ENCODE peak calls at places on chromosome 13, in eight cellular contexts. W is SJSA1, X is epithelial cell of esophagus, Y is kidney epithelial cell, J is NCI-H345, K is T-helper 1 cell, M is upper lobe of left lung, A is WTC11. V is an unnamed sample.

GRCh38 chr13:60226507-60226906 is 62.8 kb upstream of the DIAPH3 start:
- DNase-seq in W (no peak), X (peak), Y (no peak), J (peak), K (no peak), M (no peak), A (peak), V (peak)

GRCh38 chr13:39012608-39013007 is 22.0 kb upstream of the STOML3 start:
- DNase-seq in W (no peak), X (no peak), Y (no peak), J (no peak), K (no peak), M (no peak), A (peak), V (peak)

GRCh38 chr13:72399351-72399750 is 328.1 kb downstream of the MZT1 start:
- DNase-seq in W (no peak), X (no peak), Y (no peak), J (no peak), K (no peak), M (no peak), A (no peak), V (no peak)

GRCh38 chr13:68895696-68896095 is 1211.9 kb upstream of the ATXN8OS start:
- DNase-seq in W (no peak), X (peak), Y (no peak), J (no peak), K (no peak), M (no peak), A (no peak), V (no peak)

GRCh38 chr13:66558511-66558910 is 671.6 kb downstream of the PCDH9 start:
- DNase-seq in W (no peak), X (no peak), Y (no peak), J (no peak), K (no peak), M (no peak), A (no peak), V (no peak)

GRCh38 chr13:40208517-40208916 is 457.9 kb downstream of the FOXO1 start:
- DNase-seq in W (no peak), X (no peak), Y (no peak), J (no peak), K (no peak), M (no peak), A (no peak), V (no peak)

GRCh38 chr13:47397739-47398138 is 500.9 kb upstream of the HTR2A start:
- DNase-seq in W (peak), X (peak), Y (no peak), J (no peak), K (no peak), M (no peak), A (no peak), V (no peak)

GRCh38 chr13:30431269-30431950 is 9.1 kb downstream of the UBE2L5 start:
- DNase-seq in W (no peak), X (peak), Y (no peak), J (no peak), K (no peak), M (no peak), A (no peak), V (no peak)

GRCh38 chr13:24135674-24136300 is 24.7 kb upstream of the SPATA13 start:
- DNase-seq in W (peak), X (no peak), Y (no peak), J (no peak), K (no peak), M (no peak), A (no peak), V (no peak)

GRCh38 chr13:73428137-73428536 is 369.3 kb downstream of the KLF5 start:
- DNase-seq in W (no peak), X (peak), Y (peak), J (no peak), K (no peak), M (no peak), A (no peak), V (no peak)